ENCODE peak calls at places on chromosomes 16 and 17, in four cellular contexts. Q is fibroblast of lung, Z is GM12878, J is IMR-90. L is an unnamed sample. For H3K4me1, the result is how much of the 10 kb centered on the place peaks cover.

GRCh38 chr17:6394055-6394454 is 40.9 kb downstream of the AIPL1 start:
- DNase-seq in Z (no peak), Q (no peak), J (no peak), L (no peak)

GRCh38 chr16:25707982-25708583 is 16.3 kb downstream of the HS3ST4 start:
- DNase-seq in Q (no peak), J (no peak), Z (no peak), L (peak)

GRCh38 chr17:83031321-83031945 is 48.0 kb upstream of the METRNL start:
- DNase-seq in J (no peak), Q (no peak), Z (no peak), L (no peak)

GRCh38 chr16:3732171-3732570 is 14.8 kb upstream of the TRAP1 start:
- DNase-seq in Q (no peak), Z (no peak), J (no peak), L (no peak)

GRCh38 chr16:24135624-24136296 is 120.4 kb upstream of the CACNG3 start:
- DNase-seq in Q (no peak), Z (no peak), J (no peak), L (no peak)

GRCh38 chr17:34562387-34562786 is 17.0 kb upstream of the TMEM132E start:
- DNase-seq in Z (no peak), J (no peak), Q (no peak), L (peak)

GRCh38 chr17:47203984-47204721 is 5.0 kb upstream of the MYL4 start:
- DNase-seq in Z (no peak), J (peak), Q (no peak), L (peak)

GRCh38 chr17:76353004-76353598 is 615 bp downstream of the PRPSAP1 start:
- DNase-seq in J (no peak), Z (no peak), Q (no peak), L (no peak)

GRCh38 chr17:21278304-21279197 is 6.0 kb upstream of the MAP2K3 start:
- DNase-seq in Q (no peak), Z (no peak), J (no peak), L (peak)

GRCh38 chr16:27402569-27402963 is 592 bp downstream of the IL21R start:
- DNase-seq in J (no peak), Z (no peak), Q (no peak), L (no peak)

GRCh38 chr16:27404163-27404823 is 2.3 kb downstream of the IL21R start:
- DNase-seq in Z (no peak), J (no peak), Q (no peak), L (no peak)

GRCh38 chr16:27402964-27403600 is 1.1 kb downstream of the IL21R start:
- DNase-seq in Q (no peak), J (no peak), Z (no peak), L (no peak)

GRCh38 chr16:27401768-27402568 is at the start of gene IL21R:
- DNase-seq in Z (peak), J (peak), Q (peak), L (peak)

DNA sequence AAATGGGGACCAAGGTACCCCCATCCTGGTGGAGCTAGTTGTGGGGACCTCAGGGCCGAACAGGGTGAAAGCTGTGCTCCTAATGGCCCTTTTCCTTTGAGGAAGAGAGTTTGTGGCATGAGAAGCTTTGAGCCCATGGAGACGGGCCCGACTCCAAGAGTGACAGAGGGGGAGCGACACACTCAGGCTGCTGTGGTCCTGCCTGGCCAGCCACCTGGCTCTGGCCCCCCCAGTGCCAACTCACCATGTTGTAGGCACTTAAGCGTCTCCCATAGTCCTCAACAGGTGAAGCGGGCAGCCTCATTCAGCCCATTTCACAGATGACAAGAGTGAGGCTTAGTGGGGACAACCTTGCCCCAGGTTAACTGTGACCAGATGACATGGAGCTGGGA is 1.6 kb downstream of the IL21R start:
- DNase-seq in J (no peak), Z (no peak), Q (no peak), L (no peak)
- H3K4me1 ChIP-seq in J (under half), Z (half or more), Q (under half), L (under half)

DNA sequence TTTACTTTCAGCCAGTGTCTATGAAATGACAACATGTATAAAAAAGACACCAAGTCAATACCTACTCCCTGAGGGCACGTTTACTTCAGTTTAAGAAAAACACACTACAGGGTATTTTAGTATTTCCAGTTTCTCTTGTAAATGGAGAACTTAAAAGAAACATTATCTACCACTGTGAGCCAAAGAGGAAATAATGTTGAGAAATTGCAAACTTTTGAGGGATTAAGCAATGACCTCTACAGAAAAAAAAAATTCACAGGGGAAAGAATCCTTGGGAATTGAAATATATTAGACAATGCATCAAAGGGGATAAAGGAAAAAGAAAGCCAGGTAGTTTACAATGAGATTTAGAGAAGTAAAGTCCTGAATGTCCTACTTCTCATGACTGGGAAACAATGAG is 126.0 kb downstream of the KCNJ2 start:
- DNase-seq in J (no peak), Z (no peak), Q (peak), L (no peak)
- H3K9ac ChIP-seq in J (no peak), Z (no peak), Q (no peak), L (no peak)

DNA sequence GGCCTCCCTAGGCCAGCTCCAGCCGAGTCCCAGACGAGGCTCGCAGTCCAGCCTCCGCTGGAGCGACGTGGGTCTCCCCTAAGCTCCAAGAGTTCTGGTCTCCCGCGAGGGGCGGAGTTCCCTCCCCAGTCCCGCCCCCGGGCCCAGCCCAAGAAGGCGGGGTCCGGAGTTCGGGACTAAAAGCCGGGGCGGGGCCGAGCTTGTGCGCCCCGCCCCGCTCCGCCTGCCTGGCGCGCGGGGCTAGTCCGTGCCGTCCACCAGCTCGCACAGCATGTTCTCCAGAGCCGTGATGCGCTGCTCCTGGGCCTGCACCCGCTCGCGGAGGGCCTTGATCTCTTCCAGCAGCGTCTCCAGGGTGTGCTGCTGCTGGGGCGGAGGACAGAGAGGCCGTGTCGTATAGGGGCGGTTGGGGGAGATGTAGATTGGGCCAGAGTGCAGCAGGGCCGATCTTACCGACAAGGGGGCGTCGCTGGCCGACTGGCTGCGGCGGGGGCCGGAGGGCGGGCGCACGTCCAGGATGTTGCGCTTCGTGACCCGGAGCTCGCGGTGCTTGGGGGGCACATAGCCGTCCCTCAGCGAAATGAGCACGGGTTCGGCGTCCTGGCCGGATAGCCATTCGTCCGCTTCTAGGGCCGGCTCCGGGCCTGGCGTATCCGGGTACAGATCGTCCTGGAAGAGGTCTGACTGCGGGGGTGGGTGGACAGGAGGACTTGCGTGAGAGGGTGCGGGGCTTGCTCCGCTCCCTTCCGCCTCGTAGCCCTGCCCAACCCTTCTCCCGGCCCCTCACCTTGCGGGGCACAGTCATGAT is 7.0 kb downstream of the CORO6 start:
- DNase-seq in J (peak), Z (no peak), Q (peak), L (peak)
- H2AFZ ChIP-seq in J (peak), Z (peak), Q (peak), L (peak)

DNA sequence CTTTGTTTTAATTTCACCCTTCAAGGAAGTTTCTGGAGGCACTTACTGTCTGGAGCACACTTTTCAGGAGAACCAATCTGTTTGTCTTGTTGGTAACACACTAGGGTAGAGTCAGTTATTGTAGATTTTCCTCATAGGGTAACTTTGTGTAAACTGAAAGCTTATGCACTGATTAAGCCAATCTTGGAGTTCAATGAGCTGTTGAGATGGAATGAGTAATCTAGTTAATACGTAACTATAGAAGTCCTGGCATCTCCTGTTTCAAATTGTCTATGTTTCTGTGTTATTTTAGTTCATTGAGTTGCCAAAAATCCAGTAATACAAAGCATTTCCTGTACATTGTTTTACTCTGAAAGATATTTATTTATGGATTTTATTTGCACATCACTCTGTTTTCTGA is 111.6 kb upstream of the HAS3 start:
- DNase-seq in Z (no peak), Q (peak), J (peak), L (no peak)
- H3K4me1 ChIP-seq in Z (under half), Q (under half), J (under half), L (under half)

DNA sequence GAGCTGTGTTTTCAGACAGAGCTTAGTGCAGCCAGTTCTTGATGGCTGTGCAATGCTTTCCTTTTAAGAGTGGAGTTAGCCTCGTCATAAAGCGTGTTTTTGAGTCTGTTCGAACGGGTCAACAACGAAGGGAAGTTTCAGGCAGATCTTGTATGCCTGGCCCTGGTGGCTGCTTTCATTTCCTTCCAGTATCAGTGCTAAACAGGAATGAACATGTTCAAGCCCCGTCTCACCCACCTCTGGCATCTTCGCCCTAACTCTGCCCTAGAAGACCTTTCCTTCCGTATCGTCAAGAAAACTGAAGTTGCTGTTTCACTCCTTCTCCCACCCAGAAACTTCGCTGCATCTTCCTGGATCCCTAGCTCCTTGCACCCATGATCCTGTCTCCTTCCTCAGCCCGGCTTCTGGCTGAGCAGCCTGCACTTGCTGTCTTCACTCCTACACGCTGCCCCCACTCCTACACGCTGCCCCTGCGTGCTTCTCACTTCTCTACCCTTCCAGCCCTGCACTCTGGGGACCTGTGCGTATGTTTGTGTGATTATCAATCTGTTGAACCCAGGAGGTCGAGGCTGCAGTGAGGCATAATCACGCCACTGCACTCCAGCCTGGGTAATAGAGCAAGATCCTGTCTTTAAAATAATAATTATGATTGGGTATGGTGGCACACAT is 55.3 kb downstream of the USP10 start:
- DNase-seq in Z (no peak), Q (no peak), J (no peak), L (no peak)
- H3K9ac ChIP-seq in Z (peak), Q (peak), J (no peak), L (no peak)

GRCh38 chr16:20792216-20792615 is 14.1 kb downstream of the ERI2 start:
- DNase-seq in Z (no peak), Q (no peak), J (peak), L (no peak)
- H2AFZ ChIP-seq in Z (no peak), Q (no peak), J (no peak), L (no peak)

GRCh38 chr16:590875-591200 is 972 bp downstream of the RAB40C start:
- DNase-seq in Q (no peak), J (no peak), Z (no peak), L (no peak)
- H3K4me1 ChIP-seq in Q (under half), J (under half), Z (under half), L (under half)

GRCh38 chr17:9684955-9685621 is 39.8 kb downstream of the USP43 start:
- DNase-seq in J (no peak), Z (no peak), Q (no peak), L (no peak)
- H3K9ac ChIP-seq in J (no peak), Z (no peak), Q (no peak), L (no peak)

DNA sequence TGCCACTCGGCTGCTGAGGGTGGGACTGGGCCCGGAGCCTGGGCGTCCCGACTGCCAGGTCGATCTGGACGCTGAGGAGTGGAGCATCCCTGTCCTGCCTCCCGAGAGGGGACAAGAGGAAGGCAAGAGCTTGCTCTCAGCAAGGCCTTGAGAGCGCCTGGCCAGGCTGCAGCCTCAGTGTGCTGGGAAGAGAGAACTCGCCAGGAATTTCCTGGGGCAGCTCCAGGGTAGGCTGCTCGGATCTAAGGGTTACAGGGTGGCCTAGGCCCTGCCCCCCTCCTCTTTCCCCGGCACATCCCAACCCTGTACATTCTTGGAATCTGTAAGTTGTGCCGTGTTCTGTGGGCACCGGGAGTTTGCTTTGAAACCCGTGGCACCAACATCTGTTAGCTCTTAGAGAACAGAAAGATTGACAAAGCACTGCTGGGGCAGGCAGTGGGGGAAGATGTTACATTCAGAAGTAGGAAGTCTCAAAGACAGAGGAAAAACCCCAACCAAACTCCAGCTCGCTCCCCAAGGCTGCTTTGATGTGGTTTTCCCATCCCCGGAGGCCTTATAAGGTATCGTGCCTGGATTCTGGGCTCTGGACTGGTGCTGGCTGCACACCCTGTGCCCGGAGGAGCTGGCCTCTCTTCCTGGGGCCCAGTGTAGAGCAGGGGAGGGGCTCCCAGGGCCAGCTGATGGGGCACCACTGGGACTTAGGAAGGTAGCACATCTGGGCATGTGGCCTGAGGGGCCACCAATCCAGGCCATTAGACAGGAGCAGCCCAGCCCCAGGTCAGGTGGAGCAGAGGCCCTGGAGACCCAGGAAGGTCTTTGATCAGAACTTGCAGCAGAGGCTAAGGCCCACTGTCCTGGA is 55.2 kb downstream of the NKD1 start:
- DNase-seq in Z (no peak), J (no peak), Q (peak), L (no peak)
- H2AFZ ChIP-seq in Z (peak), J (peak), Q (peak), L (no peak)

L was measured in MM.1S.